ENCODE peak calls at places on chromosome 12, in six cellular contexts. One of them, this sample, is unnamed.

GRCh38 chr12:23431006-23431405 is 518.5 kb downstream of the SOX5 start:
- DNase-seq in Panc1: no peak
- DNase-seq in aorta: no peak
- DNase-seq in A549: no peak
- DNase-seq in neural progenitor cell: no peak
- DNase-seq in CD8-positive, alpha-beta T cell: no peak
- DNase-seq in this sample: no peak

GRCh38 chr12:76866726-76867125 is 12.1 kb downstream of the CSRP2 start:
- DNase-seq in Panc1: no peak
- DNase-seq in aorta: no peak
- DNase-seq in A549: no peak
- DNase-seq in neural progenitor cell: peak; percentile 77
- DNase-seq in CD8-positive, alpha-beta T cell: no peak
- DNase-seq in this sample: no peak

GRCh38 chr12:45336762-45337596 is 121.1 kb downstream of the ANO6 start:
- DNase-seq in Panc1: no peak
- DNase-seq in aorta: no peak
- DNase-seq in A549: peak; percentile 24
- DNase-seq in neural progenitor cell: no peak
- DNase-seq in CD8-positive, alpha-beta T cell: no peak
- DNase-seq in this sample: no peak

GRCh38 chr12:4987076-4987775 is 56.5 kb upstream of the KCNA5 start:
- DNase-seq in Panc1: no peak
- DNase-seq in aorta: no peak
- DNase-seq in A549: no peak
- DNase-seq in neural progenitor cell: no peak
- DNase-seq in CD8-positive, alpha-beta T cell: no peak
- DNase-seq in this sample: no peak

GRCh38 chr12:105803292-105803691 is 335.5 kb downstream of the NUAK1 start:
- DNase-seq in Panc1: no peak
- DNase-seq in aorta: no peak
- DNase-seq in A549: no peak
- DNase-seq in neural progenitor cell: no peak
- DNase-seq in CD8-positive, alpha-beta T cell: no peak
- DNase-seq in this sample: no peak

GRCh38 chr12:112466011-112466422 is 47.3 kb downstream of the PTPN11 start:
- DNase-seq in Panc1: no peak
- DNase-seq in aorta: no peak
- DNase-seq in A549: no peak
- DNase-seq in neural progenitor cell: no peak
- DNase-seq in CD8-positive, alpha-beta T cell: no peak
- DNase-seq in this sample: no peak

GRCh38 chr12:113366827-113367226 is 8.4 kb downstream of the PLBD2 start:
- DNase-seq in Panc1: no peak
- DNase-seq in aorta: no peak
- DNase-seq in A549: no peak
- DNase-seq in neural progenitor cell: no peak
- DNase-seq in CD8-positive, alpha-beta T cell: no peak
- DNase-seq in this sample: no peak

GRCh38 chr12:2693204-2693860 is 101.4 kb upstream of the FKBP4 start:
- DNase-seq in Panc1: no peak
- DNase-seq in aorta: no peak
- DNase-seq in A549: no peak
- DNase-seq in neural progenitor cell: peak; percentile 42
- DNase-seq in CD8-positive, alpha-beta T cell: no peak
- DNase-seq in this sample: no peak

GRCh38 chr12:6180300-6181051 is 19.7 kb upstream of the CD9 start:
- DNase-seq in Panc1: no peak
- DNase-seq in aorta: peak; percentile 90
- DNase-seq in A549: peak; percentile 43
- DNase-seq in neural progenitor cell: no peak
- DNase-seq in CD8-positive, alpha-beta T cell: no peak
- DNase-seq in this sample: no peak

GRCh38 chr12:127041985-127042625 is 1224.9 kb upstream of the TMEM132C start:
- DNase-seq in Panc1: no peak
- DNase-seq in aorta: no peak
- DNase-seq in A549: no peak
- DNase-seq in neural progenitor cell: no peak
- DNase-seq in CD8-positive, alpha-beta T cell: no peak
- DNase-seq in this sample: no peak

GRCh38 chr12:110966081-110966760 is 45.8 kb upstream of the MYL2 start:
- DNase-seq in Panc1: no peak
- DNase-seq in aorta: no peak
- DNase-seq in A549: no peak
- DNase-seq in neural progenitor cell: no peak
- DNase-seq in CD8-positive, alpha-beta T cell: no peak
- DNase-seq in this sample: no peak

GRCh38 chr12:77754086-77754485 is 76.6 kb upstream of the NAV3 start:
- DNase-seq in Panc1: no peak
- DNase-seq in aorta: no peak
- DNase-seq in A549: no peak
- DNase-seq in neural progenitor cell: peak; percentile 73
- DNase-seq in CD8-positive, alpha-beta T cell: no peak
- DNase-seq in this sample: no peak

GRCh38 chr12:15978431-15978950 is 67.4 kb downstream of the DERA start:
- DNase-seq in Panc1: no peak
- DNase-seq in aorta: no peak
- DNase-seq in A549: no peak
- DNase-seq in neural progenitor cell: no peak
- DNase-seq in CD8-positive, alpha-beta T cell: no peak
- DNase-seq in this sample: no peak

GRCh38 chr12:119448737-119449136 is 114.2 kb downstream of the CCDC60 start:
- DNase-seq in Panc1: peak; percentile 52
- DNase-seq in aorta: no peak
- DNase-seq in A549: no peak
- DNase-seq in neural progenitor cell: no peak
- DNase-seq in CD8-positive, alpha-beta T cell: no peak
- DNase-seq in this sample: no peak

GRCh38 chr12:57096748-57097553 is 8.0 kb downstream of the NAB2 start:
- DNase-seq in Panc1: no peak
- DNase-seq in aorta: peak; percentile 64
- DNase-seq in A549: no peak
- DNase-seq in neural progenitor cell: no peak
- DNase-seq in CD8-positive, alpha-beta T cell: no peak
- DNase-seq in this sample: no peak

GRCh38 chr12:46373303-46374182 is 970 bp upstream of the SLC38A2 start:
- DNase-seq in Panc1: no peak
- DNase-seq in aorta: peak; percentile 84
- DNase-seq in A549: no peak
- DNase-seq in neural progenitor cell: peak; percentile 80
- DNase-seq in CD8-positive, alpha-beta T cell: peak; percentile 47
- DNase-seq in this sample: no peak

GRCh38 chr12:48838048-48838447 is 13.9 kb downstream of the DDX23 start:
- DNase-seq in Panc1: no peak
- DNase-seq in aorta: no peak
- DNase-seq in A549: no peak
- DNase-seq in neural progenitor cell: no peak
- DNase-seq in CD8-positive, alpha-beta T cell: no peak
- DNase-seq in this sample: no peak

GRCh38 chr12:57276935-57277563 is 26.1 kb upstream of the STAC3 start:
- DNase-seq in Panc1: no peak
- DNase-seq in aorta: no peak
- DNase-seq in A549: peak; percentile 55
- DNase-seq in neural progenitor cell: peak; percentile 46
- DNase-seq in CD8-positive, alpha-beta T cell: no peak
- DNase-seq in this sample: no peak

GRCh38 chr12:62522984-62523383 is 56.4 kb downstream of the MON2 start:
- DNase-seq in Panc1: no peak
- DNase-seq in aorta: no peak
- DNase-seq in A549: peak; percentile 48
- DNase-seq in neural progenitor cell: no peak
- DNase-seq in CD8-positive, alpha-beta T cell: no peak
- DNase-seq in this sample: no peak

DNA sequence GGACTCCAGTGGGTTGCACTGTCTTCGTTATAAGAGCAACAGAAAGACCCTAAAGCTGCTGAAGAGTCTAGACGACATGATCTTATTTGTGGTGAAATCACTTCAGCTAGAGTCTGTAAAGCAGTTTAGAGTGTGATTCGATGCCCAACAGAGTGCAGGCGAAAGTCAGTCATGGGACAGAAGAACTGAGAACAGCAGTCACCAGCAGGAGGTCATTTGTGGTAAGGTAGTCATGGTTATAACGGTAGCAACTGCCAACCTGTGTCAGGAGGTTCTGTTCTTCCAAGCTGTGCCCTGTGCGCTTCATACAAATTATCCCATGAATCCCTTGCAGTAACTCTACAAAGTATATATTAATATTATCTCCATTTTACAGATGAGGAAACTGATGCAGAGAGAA is 954.1 kb downstream of the AACS start:
- DNase-seq in Panc1: no peak
- DNase-seq in aorta: no peak
- DNase-seq in A549: no peak
- DNase-seq in neural progenitor cell: no peak
- DNase-seq in CD8-positive, alpha-beta T cell: no peak
- DNase-seq in this sample: no peak
- H3K9me3 ChIP-seq in Panc1: no peaks in the 10 kb centered on the region
- H3K9me3 ChIP-seq in aorta: peaks cover 12% of the 10 kb centered on the region
- H3K9me3 ChIP-seq in A549: no peaks in the 10 kb centered on the region
- H3K9me3 ChIP-seq in neural progenitor cell: no peaks in the 10 kb centered on the region
- H3K9me3 ChIP-seq in CD8-positive, alpha-beta T cell: no peaks in the 10 kb centered on the region
- H3K9me3 ChIP-seq in this sample: peaks cover 9% of the 10 kb centered on the region

GRCh38 chr12:68612675-68613074 is 2.0 kb downstream of the RAP1B start:
- DNase-seq in Panc1: no peak
- DNase-seq in aorta: no peak
- DNase-seq in A549: no peak
- DNase-seq in neural progenitor cell: no peak
- DNase-seq in CD8-positive, alpha-beta T cell: no peak
- DNase-seq in this sample: no peak

GRCh38 chr12:68609955-68610434 is 704 bp upstream of the RAP1B start:
- DNase-seq in Panc1: no peak
- DNase-seq in aorta: no peak
- DNase-seq in A549: peak; percentile 55
- DNase-seq in neural progenitor cell: peak; percentile 29
- DNase-seq in CD8-positive, alpha-beta T cell: no peak
- DNase-seq in this sample: no peak

GRCh38 chr12:68612245-68612644 is 1.5 kb downstream of the RAP1B start:
- DNase-seq in Panc1: no peak
- DNase-seq in aorta: no peak
- DNase-seq in A549: no peak
- DNase-seq in neural progenitor cell: no peak
- DNase-seq in CD8-positive, alpha-beta T cell: no peak
- DNase-seq in this sample: no peak

GRCh38 chr12:68610435-68611093 is at the start of gene RAP1B:
- DNase-seq in Panc1: no peak
- DNase-seq in aorta: peak; percentile 96
- DNase-seq in A549: peak; percentile 91
- DNase-seq in neural progenitor cell: peak; percentile 95
- DNase-seq in CD8-positive, alpha-beta T cell: peak; percentile 91
- DNase-seq in this sample: peak; percentile 63

GRCh38 chr12:68611094-68611818 is 557 bp downstream of the RAP1B start:
- DNase-seq in Panc1: no peak
- DNase-seq in aorta: peak; percentile 88
- DNase-seq in A549: peak; percentile 52
- DNase-seq in neural progenitor cell: peak; percentile 84
- DNase-seq in CD8-positive, alpha-beta T cell: peak; percentile 57
- DNase-seq in this sample: no peak
- H3K4me1 ChIP-seq in Panc1: peaks cover 37% of the 10 kb centered on the region
- H3K4me1 ChIP-seq in aorta: no peaks in the 10 kb centered on the region
- H3K4me1 ChIP-seq in A549: peaks cover 37% of the 10 kb centered on the region
- H3K4me1 ChIP-seq in neural progenitor cell: peaks cover 42% of the 10 kb centered on the region
- H3K4me1 ChIP-seq in CD8-positive, alpha-beta T cell: peaks cover 31% of the 10 kb centered on the region
- H3K4me1 ChIP-seq in this sample: peaks cover 1% of the 10 kb centered on the region

DNA sequence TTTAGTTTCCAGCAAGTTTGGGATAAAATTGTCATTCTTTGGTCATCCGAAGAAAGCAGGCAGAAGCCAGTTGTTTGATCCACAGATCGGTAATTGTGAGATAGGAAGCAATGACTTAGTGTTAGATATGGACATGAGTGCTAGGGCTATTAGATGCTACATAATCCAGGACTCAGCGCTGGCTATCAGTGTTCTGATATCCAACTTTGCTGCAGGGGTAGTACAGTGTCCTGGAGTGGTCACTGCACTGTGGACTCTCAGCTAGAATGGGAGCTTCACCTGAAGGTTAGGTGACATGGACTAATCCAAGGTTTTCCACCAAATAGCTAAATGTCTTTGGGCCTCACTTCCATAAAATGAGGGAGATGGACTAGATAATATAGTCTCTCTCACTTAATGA is 39.9 kb downstream of the STK38L start:
- DNase-seq in Panc1: no peak
- DNase-seq in aorta: no peak
- DNase-seq in A549: no peak
- DNase-seq in neural progenitor cell: no peak
- DNase-seq in CD8-positive, alpha-beta T cell: no peak
- DNase-seq in this sample: no peak
- H3K4me3 ChIP-seq in Panc1: no peak overlapping the region
- H3K4me3 ChIP-seq in aorta: no peak overlapping the region
- H3K4me3 ChIP-seq in A549: no peak overlapping the region
- H3K4me3 ChIP-seq in neural progenitor cell: no peak overlapping the region
- H3K4me3 ChIP-seq in CD8-positive, alpha-beta T cell: no peak overlapping the region
- H3K4me3 ChIP-seq in this sample: no peak overlapping the region

GRCh38 chr12:128724468-128725046 is 99.2 kb downstream of the SLC15A4 start:
- DNase-seq in Panc1: no peak
- DNase-seq in aorta: no peak
- DNase-seq in A549: no peak
- DNase-seq in neural progenitor cell: no peak
- DNase-seq in CD8-positive, alpha-beta T cell: no peak
- DNase-seq in this sample: no peak

GRCh38 chr12:128727461-128727860 is 96.3 kb downstream of the SLC15A4 start:
- DNase-seq in Panc1: no peak
- DNase-seq in aorta: no peak
- DNase-seq in A549: no peak
- DNase-seq in neural progenitor cell: no peak
- DNase-seq in CD8-positive, alpha-beta T cell: no peak
- DNase-seq in this sample: no peak

GRCh38 chr12:128729628-128730121 is 94.1 kb downstream of the SLC15A4 start:
- DNase-seq in Panc1: no peak
- DNase-seq in aorta: no peak
- DNase-seq in A549: peak; percentile 59
- DNase-seq in neural progenitor cell: no peak
- DNase-seq in CD8-positive, alpha-beta T cell: no peak
- DNase-seq in this sample: no peak

GRCh38 chr12:128726866-128727265 is 96.9 kb downstream of the SLC15A4 start:
- DNase-seq in Panc1: no peak
- DNase-seq in aorta: no peak
- DNase-seq in A549: no peak
- DNase-seq in neural progenitor cell: no peak
- DNase-seq in CD8-positive, alpha-beta T cell: no peak
- DNase-seq in this sample: no peak

DNA sequence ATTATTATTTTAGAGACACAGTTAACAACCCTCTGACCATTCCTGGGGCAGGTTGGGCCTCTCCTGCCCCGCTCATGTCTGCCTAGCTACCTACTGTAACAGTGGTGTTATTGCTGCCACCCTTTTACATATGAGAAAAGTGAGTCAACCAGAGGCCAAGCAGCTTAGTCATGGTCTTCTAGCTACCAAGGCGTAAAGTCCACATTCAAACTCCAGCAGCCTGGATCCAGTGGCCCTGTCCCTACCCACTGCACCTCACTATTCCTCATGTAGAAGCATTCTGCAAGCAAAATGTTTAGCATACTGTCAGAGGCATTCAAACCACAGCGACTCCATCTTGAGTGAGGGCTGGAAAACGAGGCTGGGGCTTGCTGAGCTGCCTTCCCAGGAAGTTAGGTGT is 95.8 kb downstream of the SLC15A4 start:
- DNase-seq in Panc1: no peak
- DNase-seq in aorta: no peak
- DNase-seq in A549: peak; percentile 62
- DNase-seq in neural progenitor cell: no peak
- DNase-seq in CD8-positive, alpha-beta T cell: no peak
- DNase-seq in this sample: no peak
- H3K9me3 ChIP-seq in Panc1: no peaks in the 10 kb centered on the region
- H3K9me3 ChIP-seq in aorta: peaks cover 2% of the 10 kb centered on the region
- H3K9me3 ChIP-seq in A549: no peaks in the 10 kb centered on the region
- H3K9me3 ChIP-seq in neural progenitor cell: no peaks in the 10 kb centered on the region
- H3K9me3 ChIP-seq in CD8-positive, alpha-beta T cell: no peaks in the 10 kb centered on the region
- H3K9me3 ChIP-seq in this sample: peaks cover 23% of the 10 kb centered on the region

GRCh38 chr12:120977531-120978295 is 630 bp upstream of the HNF1A start:
- DNase-seq in Panc1: no peak
- DNase-seq in aorta: no peak
- DNase-seq in A549: no peak
- DNase-seq in neural progenitor cell: no peak
- DNase-seq in CD8-positive, alpha-beta T cell: no peak
- DNase-seq in this sample: no peak
- H3K4me1 ChIP-seq in Panc1: peaks cover 14% of the 10 kb centered on the region
- H3K4me1 ChIP-seq in aorta: no peaks in the 10 kb centered on the region
- H3K4me1 ChIP-seq in A549: peaks cover 58% of the 10 kb centered on the region
- H3K4me1 ChIP-seq in neural progenitor cell: peaks cover 7% of the 10 kb centered on the region
- H3K4me1 ChIP-seq in CD8-positive, alpha-beta T cell: no peaks in the 10 kb centered on the region
- H3K4me1 ChIP-seq in this sample: no peaks in the 10 kb centered on the region

This sample was measured in iPS DF 6.9.